ENCODE peak calls at places on chromosomes 2 and 18, in five cellular contexts. One of them, this sample, is unnamed.

GRCh38 chr2:142082363-142082762 is 48.5 kb downstream of the LRP1B start:
- DNase-seq in astrocyte of the spinal cord: peak
- DNase-seq in astrocyte of the cerebellum: no peak
- DNase-seq in activated CD8-positive, alpha-beta T cell treated with anti-CD3 and anti-CD28 coated beads for 36 hours: no peak
- DNase-seq in thoracic aorta: no peak
- DNase-seq in this sample: no peak

GRCh38 chr2:24076849-24077534 is 866 bp upstream of the SF3B6 start:
- DNase-seq in astrocyte of the spinal cord: peak
- DNase-seq in astrocyte of the cerebellum: no peak
- DNase-seq in activated CD8-positive, alpha-beta T cell treated with anti-CD3 and anti-CD28 coated beads for 36 hours: peak
- DNase-seq in thoracic aorta: peak
- DNase-seq in this sample: no peak

GRCh38 chr2:149690825-149691224 is 103.2 kb upstream of the MMADHC start:
- DNase-seq in astrocyte of the spinal cord: no peak
- DNase-seq in astrocyte of the cerebellum: no peak
- DNase-seq in activated CD8-positive, alpha-beta T cell treated with anti-CD3 and anti-CD28 coated beads for 36 hours: no peak
- DNase-seq in thoracic aorta: no peak
- DNase-seq in this sample: no peak

GRCh38 chr2:232894746-232895145 is 24.7 kb downstream of the SNORC start:
- DNase-seq in astrocyte of the spinal cord: no peak
- DNase-seq in astrocyte of the cerebellum: no peak
- DNase-seq in activated CD8-positive, alpha-beta T cell treated with anti-CD3 and anti-CD28 coated beads for 36 hours: no peak
- DNase-seq in thoracic aorta: no peak
- DNase-seq in this sample: no peak

GRCh38 chr2:16948073-16948472 is 282.4 kb upstream of the CYRIA start:
- DNase-seq in astrocyte of the spinal cord: no peak
- DNase-seq in astrocyte of the cerebellum: no peak
- DNase-seq in activated CD8-positive, alpha-beta T cell treated with anti-CD3 and anti-CD28 coated beads for 36 hours: no peak
- DNase-seq in thoracic aorta: no peak
- DNase-seq in this sample: no peak

GRCh38 chr18:68148862-68149261 is 566.0 kb downstream of the TMX3 start:
- DNase-seq in astrocyte of the spinal cord: no peak
- DNase-seq in astrocyte of the cerebellum: no peak
- DNase-seq in activated CD8-positive, alpha-beta T cell treated with anti-CD3 and anti-CD28 coated beads for 36 hours: no peak
- DNase-seq in thoracic aorta: no peak
- DNase-seq in this sample: no peak

GRCh38 chr2:231321556-231322334 is 73.8 kb upstream of the B3GNT7 start:
- DNase-seq in astrocyte of the spinal cord: no peak
- DNase-seq in astrocyte of the cerebellum: no peak
- DNase-seq in activated CD8-positive, alpha-beta T cell treated with anti-CD3 and anti-CD28 coated beads for 36 hours: no peak
- DNase-seq in thoracic aorta: no peak
- DNase-seq in this sample: no peak

GRCh38 chr2:102637358-102637757 is 18.0 kb downstream of the SLC9A2 start:
- DNase-seq in astrocyte of the spinal cord: no peak
- DNase-seq in astrocyte of the cerebellum: no peak
- DNase-seq in activated CD8-positive, alpha-beta T cell treated with anti-CD3 and anti-CD28 coated beads for 36 hours: no peak
- DNase-seq in thoracic aorta: no peak
- DNase-seq in this sample: peak

GRCh38 chr2:1854747-1855146 is 110.4 kb upstream of the PXDN start:
- DNase-seq in astrocyte of the spinal cord: peak
- DNase-seq in astrocyte of the cerebellum: peak
- DNase-seq in activated CD8-positive, alpha-beta T cell treated with anti-CD3 and anti-CD28 coated beads for 36 hours: peak
- DNase-seq in thoracic aorta: no peak
- DNase-seq in this sample: peak

GRCh38 chr18:74493689-74494088 is 2.5 kb upstream of the CNDP2 start:
- DNase-seq in astrocyte of the spinal cord: peak
- DNase-seq in astrocyte of the cerebellum: peak
- DNase-seq in activated CD8-positive, alpha-beta T cell treated with anti-CD3 and anti-CD28 coated beads for 36 hours: peak
- DNase-seq in thoracic aorta: no peak
- DNase-seq in this sample: peak

GRCh38 chr2:217978536-217979150 is 24.2 kb downstream of the TNS1 start:
- DNase-seq in astrocyte of the spinal cord: no peak
- DNase-seq in astrocyte of the cerebellum: no peak
- DNase-seq in activated CD8-positive, alpha-beta T cell treated with anti-CD3 and anti-CD28 coated beads for 36 hours: no peak
- DNase-seq in thoracic aorta: no peak
- DNase-seq in this sample: no peak

GRCh38 chr2:143083636-143084035 is 45.6 kb upstream of the ARHGAP15 start:
- DNase-seq in astrocyte of the spinal cord: peak
- DNase-seq in astrocyte of the cerebellum: peak
- DNase-seq in activated CD8-positive, alpha-beta T cell treated with anti-CD3 and anti-CD28 coated beads for 36 hours: peak
- DNase-seq in thoracic aorta: no peak
- DNase-seq in this sample: peak

GRCh38 chr2:42903821-42904575 is 111.6 kb upstream of the HAAO start:
- DNase-seq in astrocyte of the spinal cord: no peak
- DNase-seq in astrocyte of the cerebellum: no peak
- DNase-seq in activated CD8-positive, alpha-beta T cell treated with anti-CD3 and anti-CD28 coated beads for 36 hours: no peak
- DNase-seq in thoracic aorta: no peak
- DNase-seq in this sample: no peak

DNA sequence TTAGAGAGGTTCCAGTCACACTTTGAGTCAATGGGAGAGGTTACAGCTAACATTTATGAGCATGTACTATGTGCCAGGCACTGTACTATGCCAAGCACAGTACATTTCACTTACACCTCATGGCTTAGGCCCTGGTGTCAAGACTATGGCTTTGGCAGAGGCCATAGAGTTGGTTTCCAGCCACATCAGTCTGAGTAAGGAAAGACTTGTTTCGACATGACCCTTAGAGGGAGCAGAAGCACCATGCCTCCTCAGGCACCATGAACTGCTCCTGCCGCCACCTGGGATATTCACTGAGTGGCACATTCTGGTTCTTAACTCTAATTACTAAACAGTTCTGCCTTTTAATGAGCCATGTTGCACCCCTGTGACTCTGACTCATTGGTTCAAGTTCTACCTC is 12.7 kb downstream of the DGUOK start:
- DNase-seq in astrocyte of the spinal cord: no peak
- DNase-seq in astrocyte of the cerebellum: peak
- DNase-seq in activated CD8-positive, alpha-beta T cell treated with anti-CD3 and anti-CD28 coated beads for 36 hours: peak
- DNase-seq in thoracic aorta: no peak
- DNase-seq in this sample: peak
- TF ChIP-seq CTCF in astrocyte of the spinal cord: peak
- TF ChIP-seq CTCF in astrocyte of the cerebellum: no peak
- TF ChIP-seq CTCF in activated CD8-positive, alpha-beta T cell treated with anti-CD3 and anti-CD28 coated beads for 36 hours: no peak
- TF ChIP-seq CTCF in thoracic aorta: no peak
- TF ChIP-seq CTCF in this sample: peak

DNA sequence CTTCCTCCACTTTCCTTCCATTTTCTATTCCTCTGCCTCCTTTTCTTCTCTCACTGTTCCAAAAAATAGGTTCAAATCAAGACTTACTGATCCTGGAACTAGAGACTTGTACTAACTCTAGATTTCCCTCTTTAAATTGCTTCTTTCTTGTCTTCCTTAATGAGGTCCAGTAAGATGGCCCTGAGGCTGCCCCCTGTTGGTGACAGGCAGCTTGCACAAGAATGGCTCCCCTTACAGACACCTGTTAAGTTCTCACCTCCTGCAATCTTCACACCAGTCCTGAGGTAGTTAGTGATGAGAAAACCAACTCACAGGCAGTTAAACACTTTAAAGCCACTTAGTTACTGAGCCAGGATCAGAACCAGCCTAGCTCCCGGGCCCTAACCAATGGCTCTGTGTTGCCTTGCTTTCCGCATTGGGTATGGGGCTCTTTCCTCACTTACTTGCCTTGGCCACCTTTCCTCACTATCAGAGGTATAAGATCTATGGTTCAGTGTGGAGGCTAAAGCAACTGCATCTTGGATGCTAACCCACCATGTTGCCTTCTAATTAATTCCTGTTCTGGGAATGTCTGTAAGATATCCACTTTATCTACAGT is 130.6 kb downstream of the AKAIN1 start:
- DNase-seq in astrocyte of the spinal cord: no peak
- DNase-seq in astrocyte of the cerebellum: no peak
- DNase-seq in activated CD8-positive, alpha-beta T cell treated with anti-CD3 and anti-CD28 coated beads for 36 hours: peak
- DNase-seq in thoracic aorta: no peak
- DNase-seq in this sample: no peak
- TF ChIP-seq CTCF in astrocyte of the spinal cord: peak
- TF ChIP-seq CTCF in astrocyte of the cerebellum: peak
- TF ChIP-seq CTCF in activated CD8-positive, alpha-beta T cell treated with anti-CD3 and anti-CD28 coated beads for 36 hours: peak
- TF ChIP-seq CTCF in thoracic aorta: no peak
- TF ChIP-seq CTCF in this sample: peak

GRCh38 chr2:167265004-167265403 is 376.7 kb downstream of the XIRP2 start:
- DNase-seq in astrocyte of the spinal cord: no peak
- DNase-seq in astrocyte of the cerebellum: no peak
- DNase-seq in activated CD8-positive, alpha-beta T cell treated with anti-CD3 and anti-CD28 coated beads for 36 hours: no peak
- DNase-seq in thoracic aorta: no peak
- DNase-seq in this sample: no peak

GRCh38 chr2:167258712-167259111 is 370.4 kb downstream of the XIRP2 start:
- DNase-seq in astrocyte of the spinal cord: no peak
- DNase-seq in astrocyte of the cerebellum: no peak
- DNase-seq in activated CD8-positive, alpha-beta T cell treated with anti-CD3 and anti-CD28 coated beads for 36 hours: no peak
- DNase-seq in thoracic aorta: no peak
- DNase-seq in this sample: no peak

GRCh38 chr2:167265722-167266121 is 377.4 kb downstream of the XIRP2 start:
- DNase-seq in astrocyte of the spinal cord: no peak
- DNase-seq in astrocyte of the cerebellum: no peak
- DNase-seq in activated CD8-positive, alpha-beta T cell treated with anti-CD3 and anti-CD28 coated beads for 36 hours: no peak
- DNase-seq in thoracic aorta: no peak
- DNase-seq in this sample: no peak

DNA sequence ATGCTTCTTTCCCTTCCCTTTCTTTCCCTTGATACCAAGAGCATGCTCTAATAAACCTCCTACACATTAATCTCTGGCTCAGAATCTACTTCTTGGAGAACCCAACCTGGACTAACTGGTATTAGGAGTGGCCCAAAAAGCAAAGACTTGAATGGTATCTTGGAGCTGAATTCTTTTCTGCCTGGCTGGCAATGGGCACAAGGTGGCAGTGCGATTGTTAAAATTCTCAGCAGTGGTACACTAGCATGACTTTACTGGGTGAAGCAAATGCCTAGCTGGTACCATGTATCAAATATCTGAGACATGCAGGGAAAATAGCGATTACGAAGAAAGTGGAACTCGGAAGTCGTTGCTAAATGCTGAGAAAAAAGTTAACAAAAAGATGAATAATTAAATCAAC is 376.1 kb downstream of the XIRP2 start:
- DNase-seq in astrocyte of the spinal cord: peak
- DNase-seq in astrocyte of the cerebellum: no peak
- DNase-seq in activated CD8-positive, alpha-beta T cell treated with anti-CD3 and anti-CD28 coated beads for 36 hours: peak
- DNase-seq in thoracic aorta: no peak
- DNase-seq in this sample: peak
- TF ChIP-seq CTCF in astrocyte of the spinal cord: peak
- TF ChIP-seq CTCF in astrocyte of the cerebellum: peak
- TF ChIP-seq CTCF in activated CD8-positive, alpha-beta T cell treated with anti-CD3 and anti-CD28 coated beads for 36 hours: no peak
- TF ChIP-seq CTCF in thoracic aorta: no peak
- TF ChIP-seq CTCF in this sample: peak

GRCh38 chr2:241671457-241672240 is 15.0 kb downstream of the DTYMK start:
- DNase-seq in astrocyte of the spinal cord: no peak
- DNase-seq in astrocyte of the cerebellum: no peak
- DNase-seq in activated CD8-positive, alpha-beta T cell treated with anti-CD3 and anti-CD28 coated beads for 36 hours: no peak
- DNase-seq in thoracic aorta: no peak
- DNase-seq in this sample: no peak

GRCh38 chr2:241673189-241673663 is 13.4 kb downstream of the DTYMK start:
- DNase-seq in astrocyte of the spinal cord: no peak
- DNase-seq in astrocyte of the cerebellum: no peak
- DNase-seq in activated CD8-positive, alpha-beta T cell treated with anti-CD3 and anti-CD28 coated beads for 36 hours: no peak
- DNase-seq in thoracic aorta: no peak
- DNase-seq in this sample: no peak

GRCh38 chr2:241675885-241676284 is 10.7 kb downstream of the DTYMK start:
- DNase-seq in astrocyte of the spinal cord: no peak
- DNase-seq in astrocyte of the cerebellum: no peak
- DNase-seq in activated CD8-positive, alpha-beta T cell treated with anti-CD3 and anti-CD28 coated beads for 36 hours: no peak
- DNase-seq in thoracic aorta: no peak
- DNase-seq in this sample: no peak

GRCh38 chr2:241672243-241673188 is 14.1 kb downstream of the DTYMK start:
- DNase-seq in astrocyte of the spinal cord: no peak
- DNase-seq in astrocyte of the cerebellum: no peak
- DNase-seq in activated CD8-positive, alpha-beta T cell treated with anti-CD3 and anti-CD28 coated beads for 36 hours: peak
- DNase-seq in thoracic aorta: no peak
- DNase-seq in this sample: no peak

DNA sequence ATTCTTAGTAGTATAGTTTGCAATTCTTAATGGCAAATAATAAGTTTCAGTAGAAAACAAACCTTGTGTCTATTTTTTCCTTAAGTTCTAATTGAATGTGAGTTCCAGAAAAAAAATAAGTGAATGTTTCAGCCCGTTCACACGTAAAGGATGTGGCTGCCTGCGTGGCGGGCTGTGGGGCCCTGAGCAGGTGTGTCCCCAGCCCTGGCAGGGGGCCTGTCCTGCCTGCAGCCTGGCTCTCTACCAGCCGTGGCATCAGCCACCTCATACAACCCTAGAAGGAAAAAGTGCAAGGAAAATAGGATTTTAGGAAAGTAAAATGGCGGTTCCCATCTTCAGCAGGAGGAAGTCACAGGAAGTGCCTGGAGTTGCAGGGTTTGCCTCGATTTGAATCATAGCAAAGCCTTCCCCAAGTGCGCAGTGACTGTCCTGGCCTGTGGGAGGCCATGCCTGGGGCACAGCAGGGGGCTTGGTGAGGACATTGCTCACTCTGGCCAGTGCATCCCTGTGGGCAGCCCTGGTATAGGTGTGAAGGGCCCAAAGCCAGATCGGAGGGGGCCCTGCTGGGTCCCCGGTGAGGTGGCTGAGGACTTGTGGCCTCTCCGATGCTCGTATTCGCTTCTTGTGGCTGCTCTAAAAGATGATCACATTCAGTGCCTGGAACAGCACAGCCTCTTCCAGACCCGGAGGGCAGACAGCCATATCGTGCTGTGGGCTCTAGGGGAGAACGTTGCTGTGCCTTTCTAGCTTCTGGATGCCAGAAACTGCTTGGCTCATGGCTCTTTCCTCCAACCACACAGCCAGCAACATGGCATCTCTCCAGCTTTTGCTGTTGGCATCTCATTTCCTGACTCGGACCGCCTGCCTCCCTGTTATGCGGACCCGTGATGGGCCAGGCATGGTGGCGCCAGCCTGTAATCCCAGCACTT is 12.6 kb downstream of the DTYMK start:
- DNase-seq in astrocyte of the spinal cord: peak
- DNase-seq in astrocyte of the cerebellum: peak
- DNase-seq in activated CD8-positive, alpha-beta T cell treated with anti-CD3 and anti-CD28 coated beads for 36 hours: no peak
- DNase-seq in thoracic aorta: no peak
- DNase-seq in this sample: no peak
- TF ChIP-seq CTCF in astrocyte of the spinal cord: no peak
- TF ChIP-seq CTCF in astrocyte of the cerebellum: no peak
- TF ChIP-seq CTCF in activated CD8-positive, alpha-beta T cell treated with anti-CD3 and anti-CD28 coated beads for 36 hours: no peak
- TF ChIP-seq CTCF in thoracic aorta: peak
- TF ChIP-seq CTCF in this sample: no peak

This sample was measured in MCF 10A.